ENCODE peak calls at places on chromosomes 4 and X, in five cellular contexts. Z, R, I, J and W are unnamed samples.

GRCh38 chr4:122836941-122837340 is 10.3 kb downstream of the FGF2 start:
- DNase-seq in I (no peak), R (no peak), Z (no peak), J (no peak), W (no peak)

GRCh38 chrX:154902408-154902807 is 16.3 kb downstream of the F8A1 start:
- DNase-seq in Z (no peak), J (no peak), R (no peak), I (no peak), W (no peak)

GRCh38 chr4:174522183-174523002 is at the start of gene HPGD:
- DNase-seq in I (peak), Z (peak), J (peak), R (peak), W (peak)

GRCh38 chr4:8766610-8767009 is 105.0 kb downstream of the HMX1 start:
- DNase-seq in R (no peak), Z (no peak), J (no peak), I (no peak), W (no peak)

GRCh38 chrX:118117069-118117405 is 427 bp upstream of the KLHL13 start:
- DNase-seq in I (no peak), J (peak), Z (no peak), R (no peak), W (peak)

GRCh38 chrX:31213941-31214340 is 142.1 kb upstream of the FTHL17 start:
- DNase-seq in J (peak), Z (peak), I (no peak), R (no peak), W (peak)

GRCh38 chr4:107747748-107748486 is 27.9 kb upstream of the PAPSS1 start:
- DNase-seq in I (no peak), R (no peak), J (no peak), Z (no peak), W (peak)

GRCh38 chr4:72418458-72418857 is 150.6 kb downstream of the ADAMTS3 start:
- DNase-seq in Z (no peak), R (no peak), J (peak), I (no peak), W (peak)

GRCh38 chrX:1210844-1211243 is 1.6 kb downstream of the CRLF2 start:
- DNase-seq in Z (no peak), J (no peak), I (no peak), R (no peak), W (no peak)

GRCh38 chrX:63679432-63679831 is 105.6 kb downstream of the ARHGEF9 start:
- DNase-seq in J (no peak), Z (no peak), R (no peak), I (no peak), W (no peak)

GRCh38 chr4:109998867-109999303 is 86.2 kb downstream of the EGF start:
- DNase-seq in J (peak), I (no peak), Z (no peak), R (no peak), W (peak)

GRCh38 chrX:150476183-150476699 is 92.2 kb upstream of the MTM1 start:
- DNase-seq in R (no peak), I (no peak), J (no peak), Z (no peak), W (no peak)

GRCh38 chrX:1481636-1482529 is 29.2 kb upstream of the ASMTL start:
- DNase-seq in R (no peak), Z (no peak), I (peak), J (peak), W (no peak)

GRCh38 chr4:118351851-118352827 is 664 bp downstream of the PRSS12 start:
- DNase-seq in I (peak), J (peak), Z (no peak), R (peak), W (peak)

GRCh38 chrX:103774070-103774642 is 2.5 kb upstream of the PLP1 start:
- DNase-seq in R (no peak), I (no peak), Z (peak), J (peak), W (peak)

GRCh38 chrX:1420371-1420770 is 28.5 kb upstream of the SLC25A6 start:
- DNase-seq in I (no peak), Z (no peak), J (no peak), R (no peak), W (no peak)

GRCh38 chrX:49919617-49920016 is 2.8 kb upstream of the CLCN5 start:
- DNase-seq in R (peak), I (peak), J (peak), Z (peak), W (peak)

GRCh38 chrX:79371640-79372039 is 4.5 kb upstream of the ITM2A start:
- DNase-seq in R (no peak), I (no peak), Z (no peak), J (no peak), W (no peak)